ENCODE peak calls at places on chromosomes 12 and 14, in seven cellular contexts. K is substantia nigra; A is hepatic stellate cell; X is NCI-H1105 treated with DMSO at 0.1 percent for 48 hours; O is activated CD4-positive, alpha-beta T cell treated with anti-CD3 and anti-CD28 coated beads, Interleukin-2, amount 50 U/mL, for 24 hours; L is cardiac fibroblast; S is T1000. I is an unnamed sample.

GRCh38 chr12:82968644-82969339 is 282.1 kb downstream of the TMTC2 start:
- DNase-seq in L (no peak), A (no peak), X (no peak), S (no peak), O (no peak), K (no peak), I (no peak)

GRCh38 chr14:31128601-31129526 is 78.7 kb downstream of the HECTD1 start:
- DNase-seq in A (no peak), S (no peak), L (no peak), X (no peak), O (no peak), K (no peak), I (no peak)

GRCh38 chr14:64704145-64704742 is at the start of gene PLEKHG3:
- DNase-seq in O (no peak), L (peak), A (peak), S (peak), K (peak), X (peak), I (peak)

GRCh38 chr12:51346581-51346980 is at the start of gene CELA1:
- DNase-seq in O (no peak), L (no peak), A (no peak), S (no peak), K (no peak), X (no peak), I (no peak)

GRCh38 chr14:37903561-37904191 is 304.0 kb upstream of the SSTR1 start:
- DNase-seq in L (peak), O (no peak), X (peak), S (no peak), K (no peak), A (peak), I (peak)

GRCh38 chr12:105562727-105563072 is 232.2 kb downstream of the C12orf75 start:
- DNase-seq in X (no peak), L (no peak), O (no peak), A (no peak), K (no peak), S (no peak), I (no peak)

GRCh38 chr14:104754213-104754851 is 1.4 kb downstream of the SIVA1 start:
- DNase-seq in X (no peak), K (no peak), A (no peak), S (no peak), O (no peak), L (no peak), I (no peak)

GRCh38 chr14:101731187-101732080 is 30.1 kb upstream of the PPP2R5C start:
- DNase-seq in A (no peak), S (peak), X (peak), O (peak), L (peak), K (no peak), I (no peak)

GRCh38 chr14:65237023-65237814 is 134.9 kb upstream of the MAX start:
- DNase-seq in X (no peak), K (no peak), L (peak), S (no peak), O (no peak), A (no peak), I (no peak)